ENCODE peak calls at places on chromosome 2, in four cellular contexts. F, O, Y and U are unnamed samples.

GRCh38 chr2:129396980-129397599 is 582.4 kb upstream of the RAB6C start:
- DNase-seq in F (no peak), O (no peak), Y (peak; percentile 42), U (no peak)

GRCh38 chr2:10252202-10252601 is 50.5 kb upstream of the HPCAL1 start:
- DNase-seq in F (no peak), O (no peak), Y (no peak), U (no peak)

GRCh38 chr2:72137498-72138010 is 10.1 kb downstream of the CYP26B1 start:
- DNase-seq in F (peak; percentile 65), O (peak; percentile 61), Y (peak; percentile 33), U (no peak)

GRCh38 chr2:196131949-196132925 is 39.1 kb downstream of the STK17B start:
- DNase-seq in F (no peak), O (no peak), Y (no peak), U (no peak)

GRCh38 chr2:196166876-196167275 is 4.5 kb downstream of the STK17B start:
- DNase-seq in F (no peak), O (no peak), Y (peak; percentile 66), U (no peak)

GRCh38 chr2:54613361-54613760 is 110.1 kb upstream of the EML6 start:
- DNase-seq in F (no peak), O (no peak), Y (peak; percentile 62), U (no peak)

GRCh38 chr2:128642316-128642715 is 323.6 kb upstream of the HS6ST1 start:
- DNase-seq in F (no peak), O (peak; percentile 10), Y (no peak), U (peak; percentile 59)

GRCh38 chr2:155377931-155378444 is 679.5 kb downstream of the KCNJ3 start:
- DNase-seq in F (no peak), O (no peak), Y (peak; percentile 16), U (no peak)

GRCh38 chr2:152407204-152407721 is 72.3 kb downstream of the FMNL2 start:
- DNase-seq in F (peak; percentile 45), O (no peak), Y (peak; percentile 51), U (no peak)

GRCh38 chr2:98093146-98093545 is 6.2 kb downstream of the VWA3B start:
- DNase-seq in F (no peak), O (no peak), Y (no peak), U (no peak)

GRCh38 chr2:63861220-63861822 is 19.6 kb downstream of the UGP2 start:
- DNase-seq in F (no peak), O (no peak), Y (peak; percentile 81), U (no peak)

GRCh38 chr2:128750328-128751165 is 431.9 kb upstream of the HS6ST1 start:
- DNase-seq in F (no peak), O (no peak), Y (no peak), U (no peak)

GRCh38 chr2:172472441-172473051 is 45.2 kb downstream of the ITGA6 start:
- DNase-seq in F (no peak), O (no peak), Y (no peak), U (no peak)

GRCh38 chr2:109242654-109243331 is 113.8 kb downstream of the SH3RF3 start:
- DNase-seq in F (peak; percentile 58), O (no peak), Y (peak; percentile 96), U (peak; percentile 86)

GRCh38 chr2:191620144-191620543 is 57.8 kb upstream of the NABP1 start:
- DNase-seq in F (no peak), O (no peak), Y (peak; percentile 42), U (no peak)

GRCh38 chr2:177682768-177683472 is 290.3 kb downstream of the AGPS start:
- DNase-seq in F (no peak), O (no peak), Y (no peak), U (no peak)

GRCh38 chr2:159706385-159706980 is 5.8 kb upstream of the MARCHF7 start:
- DNase-seq in F (no peak), O (no peak), Y (peak; percentile 24), U (no peak)

GRCh38 chr2:12032975-12033374 is 286.5 kb downstream of the LPIN1 start:
- DNase-seq in F (no peak), O (no peak), Y (no peak), U (no peak)

GRCh38 chr2:17849260-17849659 is 29.2 kb upstream of the KCNS3 start:
- DNase-seq in F (no peak), O (no peak), Y (no peak), U (no peak)

GRCh38 chr2:240462704-240463273 is 27.3 kb downstream of the GPC1 start:
- DNase-seq in F (no peak), O (no peak), Y (no peak), U (no peak)

GRCh38 chr2:48566582-48566981 is 36.6 kb downstream of the STON1 start:
- DNase-seq in F (no peak), O (no peak), Y (peak; percentile 44), U (no peak)

GRCh38 chr2:66433945-66434678 is 813 bp upstream of the MEIS1 start:
- DNase-seq in F (peak; percentile 50), O (no peak), Y (peak; percentile 82), U (no peak)

GRCh38 chr2:33215983-33216382 is 260.5 kb upstream of the RASGRP3 start:
- DNase-seq in F (no peak), O (no peak), Y (no peak), U (no peak)

GRCh38 chr2:168961450-168962229 is 60.5 kb downstream of the G6PC2 start:
- DNase-seq in F (no peak), O (no peak), Y (peak; percentile 92), U (no peak)

GRCh38 chr2:223494496-223494895 is 107.7 kb downstream of the SCG2 start:
- DNase-seq in F (no peak), O (no peak), Y (no peak), U (no peak)

GRCh38 chr2:150371066-150371812 is 116.2 kb downstream of the RND3 start:
- DNase-seq in F (no peak), O (no peak), Y (no peak), U (no peak)

GRCh38 chr2:109683452-109683851 is 69.3 kb downstream of the SOWAHC start:
- DNase-seq in F (no peak), O (no peak), Y (no peak), U (no peak)

GRCh38 chr2:205775091-205775876 is 93.0 kb downstream of the NRP2 start:
- DNase-seq in F (no peak), O (no peak), Y (peak; percentile 34), U (no peak)

GRCh38 chr2:44529448-44529847 is 167.7 kb downstream of the CAMKMT start:
- DNase-seq in F (no peak), O (no peak), Y (no peak), U (no peak)

GRCh38 chr2:101253013-101253712 is 477 bp downstream of the CNOT11 start:
- DNase-seq in F (peak; percentile 61), O (peak; percentile 66), Y (peak; percentile 56), U (peak; percentile 82)